ENCODE peak calls at places on chromosomes 4 and X, in four cellular contexts. One of them, this sample, is unnamed.

GRCh38 chr4:182872886-182873285 is 44.3 kb downstream of the DCTD start:
- DNase-seq in A549: no peak
- DNase-seq in GM12878: no peak
- DNase-seq in HepG2: no peak
- DNase-seq in this sample: no peak

GRCh38 chr4:31366041-31366440 is 645.9 kb downstream of the PCDH7 start:
- DNase-seq in A549: no peak
- DNase-seq in GM12878: no peak
- DNase-seq in HepG2: no peak
- DNase-seq in this sample: no peak

GRCh38 chr4:85029453-85029852 is 63.0 kb upstream of the WDFY3 start:
- DNase-seq in GM12878: no peak
- DNase-seq in A549: no peak
- DNase-seq in HepG2: no peak
- DNase-seq in this sample: no peak

GRCh38 chr4:85166318-85166717 is 199.8 kb upstream of the WDFY3 start:
- DNase-seq in A549: peak
- DNase-seq in HepG2: no peak
- DNase-seq in GM12878: no peak
- DNase-seq in this sample: no peak

GRCh38 chrX:40158036-40158706 is 60.4 kb upstream of the BCOR start:
- DNase-seq in HepG2: no peak
- DNase-seq in GM12878: no peak
- DNase-seq in A549: peak
- DNase-seq in this sample: no peak

GRCh38 chr4:82587826-82588225 is 26.0 kb upstream of the TMEM150C start:
- DNase-seq in A549: no peak
- DNase-seq in HepG2: no peak
- DNase-seq in GM12878: no peak
- DNase-seq in this sample: no peak

GRCh38 chrX:55279832-55280231 is 15.1 kb upstream of the PAGE3 start:
- DNase-seq in A549: no peak
- DNase-seq in HepG2: no peak
- DNase-seq in GM12878: no peak
- DNase-seq in this sample: no peak

GRCh38 chr4:90027565-90027964 is 99.6 kb upstream of the CCSER1 start:
- DNase-seq in A549: no peak
- DNase-seq in GM12878: no peak
- DNase-seq in HepG2: no peak
- DNase-seq in this sample: no peak

GRCh38 chr4:150679018-150679766 is 97.2 kb downstream of the MAB21L2 start:
- DNase-seq in GM12878: no peak
- DNase-seq in HepG2: peak
- DNase-seq in A549: no peak
- DNase-seq in this sample: no peak

GRCh38 chr4:111952708-111953107 is 192.5 kb upstream of the FAM241A start:
- DNase-seq in A549: no peak
- DNase-seq in GM12878: no peak
- DNase-seq in HepG2: no peak
- DNase-seq in this sample: no peak

GRCh38 chrX:56726609-56727008 is 2.4 kb upstream of the NBDY start:
- DNase-seq in GM12878: no peak
- DNase-seq in A549: peak
- DNase-seq in HepG2: peak
- DNase-seq in this sample: peak

GRCh38 chr4:56466910-56467283 is 520 bp upstream of the SRP72 start:
- DNase-seq in HepG2: no peak
- DNase-seq in GM12878: no peak
- DNase-seq in A549: no peak
- DNase-seq in this sample: peak

GRCh38 chr4:100190643-100191600 is 654 bp upstream of the DDIT4L start:
- DNase-seq in HepG2: no peak
- DNase-seq in A549: peak
- DNase-seq in GM12878: no peak
- DNase-seq in this sample: no peak

GRCh38 chr4:1172971-1173757 is 781 bp upstream of the SPON2 start:
- DNase-seq in GM12878: no peak
- DNase-seq in HepG2: peak
- DNase-seq in A549: peak
- DNase-seq in this sample: peak

GRCh38 chr4:167274346-167274745 is 40.1 kb upstream of the SPOCK3 start:
- DNase-seq in A549: no peak
- DNase-seq in HepG2: no peak
- DNase-seq in GM12878: no peak
- DNase-seq in this sample: no peak

GRCh38 chrX:67545772-67546495 is 2.1 kb downstream of the AR start:
- DNase-seq in A549: peak
- DNase-seq in HepG2: no peak
- DNase-seq in GM12878: no peak
- DNase-seq in this sample: peak

GRCh38 chr4:151012836-151013235 is 2.2 kb downstream of the LRBA start:
- DNase-seq in A549: no peak
- DNase-seq in HepG2: no peak
- DNase-seq in GM12878: no peak
- DNase-seq in this sample: no peak

GRCh38 chr4:159360549-159360948 is 257.7 kb downstream of the RAPGEF2 start:
- DNase-seq in A549: no peak
- DNase-seq in HepG2: no peak
- DNase-seq in GM12878: no peak
- DNase-seq in this sample: no peak

GRCh38 chr4:90220453-90220852 is 93.3 kb downstream of the CCSER1 start:
- DNase-seq in HepG2: no peak
- DNase-seq in A549: no peak
- DNase-seq in GM12878: no peak
- DNase-seq in this sample: peak

GRCh38 chr4:14719053-14719452 is 283.2 kb upstream of the CPEB2 start:
- DNase-seq in HepG2: no peak
- DNase-seq in GM12878: no peak
- DNase-seq in A549: peak
- DNase-seq in this sample: no peak

GRCh38 chr4:14711259-14711658 is 291.0 kb upstream of the CPEB2 start:
- DNase-seq in HepG2: no peak
- DNase-seq in GM12878: no peak
- DNase-seq in A549: no peak
- DNase-seq in this sample: no peak

DNA sequence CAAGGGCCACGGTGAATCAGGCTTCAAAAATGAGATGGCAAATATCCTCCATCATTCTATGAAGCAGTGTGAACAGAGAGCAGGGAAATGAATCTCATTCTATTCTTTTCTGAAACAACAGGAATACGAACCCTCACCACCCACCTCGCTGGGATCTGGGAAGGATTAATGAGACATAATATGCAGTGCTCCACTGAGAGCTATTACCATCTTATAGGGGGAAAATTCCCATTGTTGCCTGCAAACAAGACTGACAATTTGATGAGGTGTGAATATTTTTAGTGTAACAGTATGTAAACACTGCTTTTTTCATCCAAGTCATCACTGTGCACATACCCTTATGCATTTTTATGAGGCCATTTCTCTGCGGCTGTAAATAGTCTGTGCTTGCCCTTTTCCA is 285.7 kb upstream of the CPEB2 start:
- DNase-seq in GM12878: no peak
- DNase-seq in HepG2: no peak
- DNase-seq in A549: no peak
- DNase-seq in this sample: no peak
- TF ChIP-seq PBX3 in GM12878: no peak
- TF ChIP-seq PBX3 in HepG2: no peak
- TF ChIP-seq PBX3 in A549: no peak
- TF ChIP-seq PBX3 in this sample: no peak

DNA sequence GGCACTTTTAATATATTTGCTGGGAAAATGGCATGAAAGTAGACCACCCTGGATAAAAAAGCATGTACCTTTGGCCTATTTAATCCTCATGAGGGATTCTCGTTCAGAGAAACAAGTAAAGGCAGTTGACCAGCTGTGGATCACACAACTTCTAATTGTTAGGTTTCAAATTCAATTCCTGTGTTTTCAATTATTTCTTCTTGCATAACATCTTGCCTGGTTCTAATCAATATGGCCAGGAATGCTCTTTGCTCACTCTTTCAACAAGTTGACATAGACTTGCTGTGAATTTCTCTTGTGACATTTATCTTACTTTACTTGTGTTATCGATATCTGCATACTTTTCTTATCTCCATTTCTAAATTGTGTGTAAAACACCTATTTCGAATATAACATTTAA is 211.8 kb downstream of the SLC7A11 start:
- DNase-seq in HepG2: no peak
- DNase-seq in A549: no peak
- DNase-seq in GM12878: no peak
- DNase-seq in this sample: no peak
- TF ChIP-seq PBX3 in HepG2: no peak
- TF ChIP-seq PBX3 in A549: no peak
- TF ChIP-seq PBX3 in GM12878: no peak
- TF ChIP-seq PBX3 in this sample: no peak

GRCh38 chr4:132910226-132910748 is 238.8 kb upstream of the PCDH10 start:
- DNase-seq in GM12878: no peak
- DNase-seq in A549: no peak
- DNase-seq in HepG2: no peak
- DNase-seq in this sample: no peak
- TF ChIP-seq PBX3 in GM12878: no peak
- TF ChIP-seq PBX3 in A549: no peak
- TF ChIP-seq PBX3 in HepG2: no peak
- TF ChIP-seq PBX3 in this sample: no peak

GRCh38 chr4:19486400-19486799 is 765.3 kb upstream of the SLIT2 start:
- DNase-seq in HepG2: no peak
- DNase-seq in A549: no peak
- DNase-seq in GM12878: no peak
- DNase-seq in this sample: peak
- TF ChIP-seq PBX3 in HepG2: no peak
- TF ChIP-seq PBX3 in A549: no peak
- TF ChIP-seq PBX3 in GM12878: no peak
- TF ChIP-seq PBX3 in this sample: no peak

GRCh38 chrX:72031634-72032033 is 100.1 kb downstream of the RTL5 start:
- DNase-seq in GM12878: no peak
- DNase-seq in HepG2: no peak
- DNase-seq in A549: no peak
- DNase-seq in this sample: no peak
- TF ChIP-seq PBX3 in GM12878: no peak
- TF ChIP-seq PBX3 in HepG2: no peak
- TF ChIP-seq PBX3 in A549: no peak
- TF ChIP-seq PBX3 in this sample: no peak

GRCh38 chr4:124632439-124632838 is 80.1 kb downstream of the ANKRD50 start:
- DNase-seq in A549: no peak
- DNase-seq in GM12878: no peak
- DNase-seq in HepG2: no peak
- DNase-seq in this sample: no peak
- TF ChIP-seq PBX3 in A549: no peak
- TF ChIP-seq PBX3 in GM12878: no peak
- TF ChIP-seq PBX3 in HepG2: no peak
- TF ChIP-seq PBX3 in this sample: no peak

GRCh38 chrX:18886005-18886343 is 97.9 kb downstream of the PHKA2 start:
- DNase-seq in HepG2: no peak
- DNase-seq in A549: no peak
- DNase-seq in GM12878: no peak
- DNase-seq in this sample: no peak

GRCh38 chrX:18885317-18886004 is 98.5 kb downstream of the PHKA2 start:
- DNase-seq in A549: no peak
- DNase-seq in HepG2: no peak
- DNase-seq in GM12878: peak
- DNase-seq in this sample: no peak

GRCh38 chrX:18883234-18883960 is 100.5 kb downstream of the PHKA2 start:
- DNase-seq in A549: peak
- DNase-seq in HepG2: peak
- DNase-seq in GM12878: no peak
- DNase-seq in this sample: no peak

GRCh38 chrX:18883961-18884765 is 99.8 kb downstream of the PHKA2 start:
- DNase-seq in HepG2: no peak
- DNase-seq in GM12878: no peak
- DNase-seq in A549: no peak
- DNase-seq in this sample: no peak

DNA sequence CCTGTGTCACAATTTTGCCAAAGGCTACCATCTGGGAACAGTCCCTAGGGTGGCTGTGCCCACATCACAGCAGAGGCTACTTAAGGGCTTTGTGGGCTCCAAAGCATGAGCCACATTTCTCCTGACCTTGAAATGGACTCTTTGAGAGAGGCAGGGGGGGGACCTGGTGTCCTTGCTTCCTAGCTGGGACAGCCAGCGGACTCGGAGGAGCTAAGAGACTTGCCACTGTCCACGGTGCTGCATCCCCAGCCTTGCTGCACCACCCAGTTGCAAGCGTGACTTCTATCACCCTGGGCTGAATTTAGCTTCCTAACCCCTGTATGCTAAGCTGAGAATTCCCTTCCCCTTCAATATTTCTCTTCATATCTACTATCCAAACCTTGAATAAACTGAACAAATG is 99.0 kb downstream of the PHKA2 start:
- DNase-seq in GM12878: no peak
- DNase-seq in A549: no peak
- DNase-seq in HepG2: no peak
- DNase-seq in this sample: no peak
- TF ChIP-seq PBX3 in GM12878: no peak
- TF ChIP-seq PBX3 in A549: no peak
- TF ChIP-seq PBX3 in HepG2: no peak
- TF ChIP-seq PBX3 in this sample: no peak

GRCh38 chrX:71148278-71148663 is 3.6 kb downstream of the NLGN3 start:
- DNase-seq in HepG2: no peak
- DNase-seq in A549: no peak
- DNase-seq in GM12878: no peak
- DNase-seq in this sample: no peak
- TF ChIP-seq PBX3 in HepG2: no peak
- TF ChIP-seq PBX3 in A549: no peak
- TF ChIP-seq PBX3 in GM12878: no peak
- TF ChIP-seq PBX3 in this sample: no peak

GRCh38 chr4:148574502-148574901 is 132.3 kb upstream of the NR3C2 start:
- DNase-seq in GM12878: no peak
- DNase-seq in A549: no peak
- DNase-seq in HepG2: no peak
- DNase-seq in this sample: no peak
- TF ChIP-seq PBX3 in GM12878: no peak
- TF ChIP-seq PBX3 in A549: no peak
- TF ChIP-seq PBX3 in HepG2: no peak
- TF ChIP-seq PBX3 in this sample: no peak

GRCh38 chr4:106659386-106659785 is 290.8 kb upstream of the GIMD1 start:
- DNase-seq in HepG2: no peak
- DNase-seq in GM12878: no peak
- DNase-seq in A549: no peak
- DNase-seq in this sample: no peak
- TF ChIP-seq PBX3 in HepG2: no peak
- TF ChIP-seq PBX3 in GM12878: no peak
- TF ChIP-seq PBX3 in A549: no peak
- TF ChIP-seq PBX3 in this sample: no peak

This sample was measured in SK-N-SH.